ENCODE peak calls at places on chromosomes 16 and 17, in seven cellular contexts. One of them, this sample, is unnamed.

GRCh38 chr17:14753383-14753782 is 452.5 kb downstream of the HS3ST3B1 start:
- DNase-seq in CD4-positive, alpha-beta T cell: no peak
- DNase-seq in CD8-positive, alpha-beta T cell: no peak
- DNase-seq in brain microvascular endothelial cell: no peak
- DNase-seq in dorsolateral prefrontal cortex: no peak
- DNase-seq in gastrocnemius medialis: no peak
- DNase-seq in suprapubic skin: no peak
- DNase-seq in this sample: no peak

GRCh38 chr16:78365376-78365775 is 265.9 kb downstream of the WWOX start:
- DNase-seq in CD4-positive, alpha-beta T cell: no peak
- DNase-seq in brain microvascular endothelial cell: no peak
- DNase-seq in suprapubic skin: no peak
- DNase-seq in gastrocnemius medialis: no peak
- DNase-seq in dorsolateral prefrontal cortex: no peak
- DNase-seq in CD8-positive, alpha-beta T cell: no peak
- DNase-seq in this sample: no peak

GRCh38 chr17:19979917-19980770 is 2.5 kb upstream of the AKAP10 start:
- DNase-seq in CD4-positive, alpha-beta T cell: no peak
- DNase-seq in CD8-positive, alpha-beta T cell: no peak
- DNase-seq in dorsolateral prefrontal cortex: no peak
- DNase-seq in suprapubic skin: no peak
- DNase-seq in brain microvascular endothelial cell: no peak
- DNase-seq in gastrocnemius medialis: peak
- DNase-seq in this sample: peak

GRCh38 chr17:72205357-72205756 is 84.5 kb downstream of the SOX9 start:
- DNase-seq in gastrocnemius medialis: no peak
- DNase-seq in brain microvascular endothelial cell: no peak
- DNase-seq in CD8-positive, alpha-beta T cell: no peak
- DNase-seq in CD4-positive, alpha-beta T cell: no peak
- DNase-seq in suprapubic skin: no peak
- DNase-seq in dorsolateral prefrontal cortex: no peak
- DNase-seq in this sample: no peak

GRCh38 chr17:21014498-21014897 is 28.3 kb downstream of the USP22 start:
- DNase-seq in dorsolateral prefrontal cortex: no peak
- DNase-seq in brain microvascular endothelial cell: no peak
- DNase-seq in gastrocnemius medialis: no peak
- DNase-seq in suprapubic skin: no peak
- DNase-seq in CD4-positive, alpha-beta T cell: no peak
- DNase-seq in CD8-positive, alpha-beta T cell: no peak
- DNase-seq in this sample: no peak

GRCh38 chr17:52106638-52107261 is 51.8 kb downstream of the CA10 start:
- DNase-seq in dorsolateral prefrontal cortex: peak
- DNase-seq in CD4-positive, alpha-beta T cell: peak
- DNase-seq in gastrocnemius medialis: no peak
- DNase-seq in CD8-positive, alpha-beta T cell: no peak
- DNase-seq in suprapubic skin: no peak
- DNase-seq in brain microvascular endothelial cell: peak
- DNase-seq in this sample: no peak

GRCh38 chr17:82866521-82867214 is 26.8 kb upstream of the ZNF750 start:
- DNase-seq in brain microvascular endothelial cell: peak
- DNase-seq in CD4-positive, alpha-beta T cell: no peak
- DNase-seq in CD8-positive, alpha-beta T cell: no peak
- DNase-seq in dorsolateral prefrontal cortex: no peak
- DNase-seq in gastrocnemius medialis: peak
- DNase-seq in suprapubic skin: no peak
- DNase-seq in this sample: no peak

GRCh38 chr17:2171725-2172446 is 117.0 kb downstream of the HIC1 start:
- DNase-seq in brain microvascular endothelial cell: peak
- DNase-seq in gastrocnemius medialis: peak
- DNase-seq in dorsolateral prefrontal cortex: no peak
- DNase-seq in CD4-positive, alpha-beta T cell: no peak
- DNase-seq in suprapubic skin: no peak
- DNase-seq in CD8-positive, alpha-beta T cell: no peak
- DNase-seq in this sample: peak

GRCh38 chr16:9695152-9695551 is 487.1 kb downstream of the GRIN2A start:
- DNase-seq in dorsolateral prefrontal cortex: no peak
- DNase-seq in suprapubic skin: no peak
- DNase-seq in CD8-positive, alpha-beta T cell: no peak
- DNase-seq in gastrocnemius medialis: no peak
- DNase-seq in brain microvascular endothelial cell: no peak
- DNase-seq in CD4-positive, alpha-beta T cell: no peak
- DNase-seq in this sample: no peak

GRCh38 chr17:21213491-21214014 is 408 bp downstream of the TMEM11 start:
- DNase-seq in CD4-positive, alpha-beta T cell: peak
- DNase-seq in CD8-positive, alpha-beta T cell: peak
- DNase-seq in dorsolateral prefrontal cortex: peak
- DNase-seq in suprapubic skin: no peak
- DNase-seq in brain microvascular endothelial cell: peak
- DNase-seq in gastrocnemius medialis: no peak
- DNase-seq in this sample: peak

GRCh38 chr16:84117482-84117843 is 721 bp upstream of the MBTPS1 start:
- DNase-seq in suprapubic skin: no peak
- DNase-seq in gastrocnemius medialis: no peak
- DNase-seq in CD8-positive, alpha-beta T cell: peak
- DNase-seq in brain microvascular endothelial cell: peak
- DNase-seq in CD4-positive, alpha-beta T cell: no peak
- DNase-seq in dorsolateral prefrontal cortex: peak
- DNase-seq in this sample: no peak

GRCh38 chr16:84868829-84869457 is 49.2 kb downstream of the CRISPLD2 start:
- DNase-seq in gastrocnemius medialis: peak
- DNase-seq in CD8-positive, alpha-beta T cell: no peak
- DNase-seq in CD4-positive, alpha-beta T cell: no peak
- DNase-seq in dorsolateral prefrontal cortex: peak
- DNase-seq in suprapubic skin: no peak
- DNase-seq in brain microvascular endothelial cell: no peak
- DNase-seq in this sample: no peak

GRCh38 chr17:40568074-40568836 is 3.0 kb upstream of the CCR7 start:
- DNase-seq in dorsolateral prefrontal cortex: no peak
- DNase-seq in CD4-positive, alpha-beta T cell: no peak
- DNase-seq in gastrocnemius medialis: no peak
- DNase-seq in suprapubic skin: peak
- DNase-seq in CD8-positive, alpha-beta T cell: no peak
- DNase-seq in brain microvascular endothelial cell: no peak
- DNase-seq in this sample: peak

GRCh38 chr17:82963104-82963950 is 116.1 kb upstream of the METRNL start:
- DNase-seq in gastrocnemius medialis: peak
- DNase-seq in CD8-positive, alpha-beta T cell: peak
- DNase-seq in CD4-positive, alpha-beta T cell: peak
- DNase-seq in brain microvascular endothelial cell: peak
- DNase-seq in suprapubic skin: peak
- DNase-seq in dorsolateral prefrontal cortex: peak
- DNase-seq in this sample: peak

GRCh38 chr17:32349503-32349853 is 479 bp upstream of the ZNF207 start:
- DNase-seq in CD8-positive, alpha-beta T cell: no peak
- DNase-seq in dorsolateral prefrontal cortex: no peak
- DNase-seq in brain microvascular endothelial cell: no peak
- DNase-seq in gastrocnemius medialis: no peak
- DNase-seq in CD4-positive, alpha-beta T cell: peak
- DNase-seq in suprapubic skin: no peak
- DNase-seq in this sample: no peak

GRCh38 chr16:67516296-67517177 is 12.1 kb upstream of the RIPOR1 start:
- DNase-seq in CD8-positive, alpha-beta T cell: no peak
- DNase-seq in gastrocnemius medialis: no peak
- DNase-seq in suprapubic skin: no peak
- DNase-seq in dorsolateral prefrontal cortex: no peak
- DNase-seq in brain microvascular endothelial cell: no peak
- DNase-seq in CD4-positive, alpha-beta T cell: no peak
- DNase-seq in this sample: no peak

GRCh38 chr17:45156242-45156641 is 5.4 kb upstream of the HEXIM2 start:
- DNase-seq in gastrocnemius medialis: no peak
- DNase-seq in dorsolateral prefrontal cortex: no peak
- DNase-seq in CD8-positive, alpha-beta T cell: no peak
- DNase-seq in suprapubic skin: no peak
- DNase-seq in brain microvascular endothelial cell: no peak
- DNase-seq in CD4-positive, alpha-beta T cell: no peak
- DNase-seq in this sample: no peak
- H3K27ac ChIP-seq in gastrocnemius medialis: peak
- H3K27ac ChIP-seq in dorsolateral prefrontal cortex: no peak
- H3K27ac ChIP-seq in CD8-positive, alpha-beta T cell: no peak
- H3K27ac ChIP-seq in suprapubic skin: no peak
- H3K27ac ChIP-seq in brain microvascular endothelial cell: no peak
- H3K27ac ChIP-seq in CD4-positive, alpha-beta T cell: no peak
- H3K27ac ChIP-seq in this sample: no peak

DNA sequence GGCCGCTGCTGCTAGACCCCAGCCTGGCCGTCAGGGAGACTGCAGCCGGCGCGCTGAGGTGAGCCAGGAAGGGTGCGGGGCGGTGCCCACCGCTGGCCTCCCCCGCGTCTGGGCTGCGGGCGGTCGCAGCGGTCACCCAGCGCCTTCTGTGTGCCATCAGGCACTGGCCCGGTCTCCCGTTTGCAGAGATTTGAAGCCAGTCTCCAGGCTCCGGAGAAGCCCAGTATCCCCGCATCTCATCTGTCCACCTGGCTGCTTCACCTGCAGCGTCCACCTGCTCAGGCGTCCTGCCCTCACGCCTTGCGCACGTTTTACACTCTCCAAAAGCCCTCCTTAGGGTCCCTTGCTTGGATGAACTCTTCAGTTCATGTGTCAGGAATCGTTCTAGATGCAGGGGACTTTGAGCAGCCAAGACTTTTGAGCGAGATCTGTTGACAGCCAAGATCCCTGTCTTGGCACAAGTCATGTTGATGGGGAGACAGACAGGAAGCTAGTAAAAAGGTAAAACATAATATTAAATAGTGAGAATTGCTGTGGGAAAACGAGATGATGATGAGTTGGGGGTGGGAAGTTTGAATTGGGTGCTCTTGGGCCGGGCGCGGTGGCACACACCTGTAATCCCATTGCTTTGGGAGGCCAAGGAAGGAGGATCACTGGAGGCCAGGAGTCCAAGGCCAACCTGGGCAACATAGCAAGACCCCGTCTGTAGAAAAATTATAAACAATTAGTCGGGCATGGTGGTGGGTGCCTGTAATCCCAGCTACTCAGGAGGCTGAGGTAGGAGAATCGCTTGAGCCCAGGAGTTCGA is 916 bp downstream of the HEATR3 start:
- DNase-seq in dorsolateral prefrontal cortex: no peak
- DNase-seq in gastrocnemius medialis: no peak
- DNase-seq in CD4-positive, alpha-beta T cell: no peak
- DNase-seq in brain microvascular endothelial cell: no peak
- DNase-seq in suprapubic skin: no peak
- DNase-seq in CD8-positive, alpha-beta T cell: no peak
- DNase-seq in this sample: no peak
- TF ChIP-seq CTCF in dorsolateral prefrontal cortex: no peak
- TF ChIP-seq CTCF in gastrocnemius medialis: no peak
- TF ChIP-seq CTCF in CD4-positive, alpha-beta T cell: no peak
- TF ChIP-seq CTCF in brain microvascular endothelial cell: no peak
- TF ChIP-seq CTCF in suprapubic skin: no peak
- TF ChIP-seq CTCF in CD8-positive, alpha-beta T cell: no peak
- TF ChIP-seq CTCF in this sample: no peak

GRCh38 chr17:48579738-48580543 is 1.8 kb upstream of the HOXB4 start:
- DNase-seq in dorsolateral prefrontal cortex: no peak
- DNase-seq in CD8-positive, alpha-beta T cell: no peak
- DNase-seq in CD4-positive, alpha-beta T cell: no peak
- DNase-seq in gastrocnemius medialis: no peak
- DNase-seq in suprapubic skin: no peak
- DNase-seq in brain microvascular endothelial cell: no peak
- DNase-seq in this sample: no peak

GRCh38 chr17:48586355-48586924 is 3.6 kb downstream of the HOXB3 start:
- DNase-seq in brain microvascular endothelial cell: no peak
- DNase-seq in CD4-positive, alpha-beta T cell: no peak
- DNase-seq in gastrocnemius medialis: no peak
- DNase-seq in suprapubic skin: no peak
- DNase-seq in CD8-positive, alpha-beta T cell: no peak
- DNase-seq in dorsolateral prefrontal cortex: no peak
- DNase-seq in this sample: no peak

GRCh38 chr17:48582750-48583069 is 4.6 kb upstream of the HOXB4 start:
- DNase-seq in CD8-positive, alpha-beta T cell: no peak
- DNase-seq in brain microvascular endothelial cell: no peak
- DNase-seq in dorsolateral prefrontal cortex: no peak
- DNase-seq in gastrocnemius medialis: no peak
- DNase-seq in suprapubic skin: no peak
- DNase-seq in CD4-positive, alpha-beta T cell: no peak
- DNase-seq in this sample: no peak

GRCh38 chr17:48587276-48588073 is 2.6 kb downstream of the HOXB3 start:
- DNase-seq in dorsolateral prefrontal cortex: no peak
- DNase-seq in CD4-positive, alpha-beta T cell: no peak
- DNase-seq in gastrocnemius medialis: no peak
- DNase-seq in brain microvascular endothelial cell: no peak
- DNase-seq in CD8-positive, alpha-beta T cell: no peak
- DNase-seq in suprapubic skin: no peak
- DNase-seq in this sample: no peak

DNA sequence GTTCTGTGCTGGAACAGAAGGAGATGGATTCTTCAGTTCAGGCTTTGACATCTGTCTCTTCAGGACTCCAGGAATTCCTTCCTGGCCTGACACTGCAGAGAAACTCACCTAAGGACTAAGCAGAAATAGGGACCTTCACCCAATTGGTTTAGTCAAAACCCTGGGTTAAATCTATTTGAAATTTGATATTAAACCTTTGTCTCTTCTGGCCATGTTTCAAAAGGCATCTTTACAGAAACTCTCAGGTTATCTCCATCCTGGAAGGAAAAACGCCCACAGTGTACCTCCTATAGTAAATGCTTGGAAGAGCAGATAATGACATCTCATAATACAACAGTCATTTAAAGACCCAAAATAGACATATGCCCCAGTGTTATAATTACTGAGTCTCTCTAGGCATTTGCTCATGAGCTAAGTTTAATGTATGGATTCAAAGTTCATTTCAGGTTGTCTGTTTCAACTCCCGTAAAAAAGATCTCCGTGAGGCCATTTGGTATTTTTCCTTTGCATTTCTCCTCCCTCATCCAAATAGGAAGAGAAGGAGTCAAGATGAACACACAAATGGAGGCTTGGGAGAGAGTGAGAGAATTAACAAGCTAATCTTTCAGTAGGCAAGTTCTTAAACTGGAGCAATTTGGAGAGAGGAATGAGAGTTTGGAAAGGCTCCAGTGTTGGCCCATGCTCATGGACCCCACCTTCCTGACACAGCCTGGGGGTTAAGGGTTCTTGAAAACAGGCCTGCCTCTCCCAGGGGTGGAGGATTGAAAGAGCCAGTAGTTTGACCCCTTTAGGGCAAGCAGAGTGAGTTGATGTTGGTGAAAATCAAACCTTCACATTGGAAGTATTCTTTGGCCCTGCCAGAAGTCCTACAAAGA is 5.8 kb upstream of the HOXB4 start:
- DNase-seq in brain microvascular endothelial cell: no peak
- DNase-seq in dorsolateral prefrontal cortex: no peak
- DNase-seq in CD8-positive, alpha-beta T cell: no peak
- DNase-seq in suprapubic skin: no peak
- DNase-seq in gastrocnemius medialis: no peak
- DNase-seq in CD4-positive, alpha-beta T cell: no peak
- DNase-seq in this sample: no peak
- H3K27ac ChIP-seq in brain microvascular endothelial cell: no peak
- H3K27ac ChIP-seq in dorsolateral prefrontal cortex: no peak
- H3K27ac ChIP-seq in CD8-positive, alpha-beta T cell: no peak
- H3K27ac ChIP-seq in suprapubic skin: no peak
- H3K27ac ChIP-seq in gastrocnemius medialis: no peak
- H3K27ac ChIP-seq in CD4-positive, alpha-beta T cell: no peak
- H3K27ac ChIP-seq in this sample: no peak

DNA sequence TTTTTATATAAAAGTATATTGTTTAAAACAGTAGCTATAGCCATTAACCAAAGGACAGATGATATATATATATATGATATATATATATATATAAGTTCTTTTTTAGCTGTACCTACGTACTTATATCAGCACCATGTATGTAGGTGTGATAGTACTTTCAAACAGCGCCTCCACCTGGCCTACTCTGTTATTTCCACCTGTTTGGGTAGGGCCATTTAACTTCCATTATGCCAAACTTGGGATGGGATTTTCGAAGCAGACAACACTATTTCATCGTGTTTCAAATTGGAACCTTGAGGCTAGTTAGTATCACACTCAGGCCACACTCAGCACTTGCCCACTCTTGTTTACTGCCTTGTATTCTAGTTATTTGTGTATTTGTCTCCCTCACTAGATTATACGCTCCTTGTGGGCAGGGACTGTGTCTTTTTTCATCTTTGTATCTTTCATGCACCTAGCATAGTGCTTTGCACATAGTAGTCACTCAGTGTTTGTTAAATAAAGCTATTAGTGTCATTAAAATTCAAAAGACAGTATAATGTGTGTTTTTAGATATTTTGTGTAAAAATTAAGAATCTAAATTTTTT is 11.8 kb upstream of the CLTC start:
- DNase-seq in suprapubic skin: no peak
- DNase-seq in CD4-positive, alpha-beta T cell: peak
- DNase-seq in dorsolateral prefrontal cortex: no peak
- DNase-seq in gastrocnemius medialis: no peak
- DNase-seq in CD8-positive, alpha-beta T cell: no peak
- DNase-seq in brain microvascular endothelial cell: no peak
- DNase-seq in this sample: no peak
- TF ChIP-seq CTCF in suprapubic skin: no peak
- TF ChIP-seq CTCF in CD4-positive, alpha-beta T cell: no peak
- TF ChIP-seq CTCF in dorsolateral prefrontal cortex: no peak
- TF ChIP-seq CTCF in gastrocnemius medialis: no peak
- TF ChIP-seq CTCF in CD8-positive, alpha-beta T cell: peak
- TF ChIP-seq CTCF in brain microvascular endothelial cell: peak
- TF ChIP-seq CTCF in this sample: no peak